ENCODE peak calls at places on chromosomes 5 and 9, in six cellular contexts. One of them, this sample, is unnamed.

GRCh38 chr5:176611435-176611834 is 1.5 kb upstream of the GPRIN1 start:
- DNase-seq in H9: peak; percentile 77
- DNase-seq in IMR-90: peak; percentile 91
- DNase-seq in mesenchymal stem cell: peak; percentile 86
- DNase-seq in mesendoderm: peak; percentile 81
- DNase-seq in H1: peak; percentile 86
- DNase-seq in this sample: peak; percentile 71

GRCh38 chr5:38226091-38226490 is 32.3 kb upstream of the EGFLAM start:
- DNase-seq in mesenchymal stem cell: no peak
- DNase-seq in IMR-90: no peak
- DNase-seq in mesendoderm: no peak
- DNase-seq in H9: no peak
- DNase-seq in H1: no peak
- DNase-seq in this sample: no peak

GRCh38 chr9:7146582-7146981 is 388.8 kb downstream of the KDM4C start:
- DNase-seq in H1: no peak
- DNase-seq in H9: no peak
- DNase-seq in IMR-90: no peak
- DNase-seq in mesendoderm: peak; percentile 73
- DNase-seq in mesenchymal stem cell: peak; percentile 26
- DNase-seq in this sample: no peak

GRCh38 chr5:176180781-176181180 is 57.4 kb upstream of the SIMC1 start:
- DNase-seq in H9: no peak
- DNase-seq in H1: no peak
- DNase-seq in mesendoderm: peak; percentile 42
- DNase-seq in IMR-90: no peak
- DNase-seq in mesenchymal stem cell: no peak
- DNase-seq in this sample: no peak

GRCh38 chr5:138755084-138755748 is 2.0 kb downstream of the CTNNA1 start:
- DNase-seq in H9: no peak
- DNase-seq in IMR-90: no peak
- DNase-seq in mesenchymal stem cell: no peak
- DNase-seq in mesendoderm: no peak
- DNase-seq in H1: no peak
- DNase-seq in this sample: no peak

GRCh38 chr5:155729684-155730059 is 597.3 kb upstream of the SGCD start:
- DNase-seq in IMR-90: no peak
- DNase-seq in H9: peak; percentile 39
- DNase-seq in mesendoderm: peak; percentile 14
- DNase-seq in mesenchymal stem cell: no peak
- DNase-seq in H1: peak; percentile 60
- DNase-seq in this sample: peak; percentile 24

GRCh38 chr9:127846451-127847154 is 7.9 kb downstream of the ENG start:
- DNase-seq in H9: no peak
- DNase-seq in mesendoderm: no peak
- DNase-seq in H1: no peak
- DNase-seq in IMR-90: no peak
- DNase-seq in mesenchymal stem cell: peak; percentile 39
- DNase-seq in this sample: no peak

GRCh38 chr9:134287591-134288518 is 38.4 kb upstream of the RXRA start:
- DNase-seq in mesenchymal stem cell: no peak
- DNase-seq in mesendoderm: peak; percentile 45
- DNase-seq in IMR-90: no peak
- DNase-seq in H1: no peak
- DNase-seq in H9: no peak
- DNase-seq in this sample: no peak

GRCh38 chr5:84088996-84089395 is 295.7 kb downstream of the EDIL3 start:
- DNase-seq in mesenchymal stem cell: peak; percentile 19
- DNase-seq in H1: no peak
- DNase-seq in IMR-90: peak; percentile 44
- DNase-seq in H9: no peak
- DNase-seq in mesendoderm: peak; percentile 37
- DNase-seq in this sample: no peak

GRCh38 chr9:83281306-83282255 is 218.6 kb upstream of the RASEF start:
- DNase-seq in mesendoderm: peak; percentile 13
- DNase-seq in IMR-90: no peak
- DNase-seq in mesenchymal stem cell: peak; percentile 71
- DNase-seq in H9: no peak
- DNase-seq in H1: no peak
- DNase-seq in this sample: no peak

DNA sequence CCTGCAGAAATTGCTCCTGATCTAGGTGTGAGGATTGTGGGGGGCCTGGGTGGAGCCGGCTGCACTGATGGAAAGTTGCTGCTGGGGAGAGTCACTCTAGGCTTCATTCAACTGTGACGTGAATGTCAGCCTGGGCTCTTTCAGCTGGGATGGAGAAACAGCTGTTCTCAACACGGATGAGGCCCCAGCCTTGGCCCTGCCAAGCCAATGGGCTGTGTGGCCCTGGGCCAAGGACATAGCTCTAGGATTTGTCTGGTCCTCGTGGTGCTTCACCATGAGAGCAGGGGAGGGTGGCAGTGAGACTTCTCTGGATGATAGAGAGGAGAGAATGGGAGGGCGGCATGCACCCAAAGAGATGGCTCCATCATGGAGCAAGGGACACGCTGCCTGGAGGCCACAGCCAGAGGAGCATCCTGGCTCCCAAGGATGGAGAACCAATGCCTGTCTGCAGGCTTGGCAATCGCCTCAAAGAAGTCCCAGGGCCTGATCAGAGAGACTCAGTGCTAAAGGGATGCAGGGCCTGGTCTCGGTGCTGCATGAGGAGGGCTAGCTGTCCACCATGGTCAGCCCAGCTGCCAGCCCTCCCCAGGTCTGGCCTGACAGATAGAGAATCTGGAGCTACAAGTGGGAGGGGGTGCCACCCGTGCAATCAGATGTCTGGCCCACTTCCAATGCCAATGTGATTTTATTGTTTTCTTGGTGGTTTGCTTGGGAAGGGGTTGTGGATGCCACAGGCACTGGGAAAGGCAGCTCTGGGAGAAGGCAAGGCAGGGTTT is 141.0 kb downstream of the GADD45G start:
- DNase-seq in mesendoderm: no peak
- DNase-seq in mesenchymal stem cell: no peak
- DNase-seq in H1: no peak
- DNase-seq in H9: no peak
- DNase-seq in IMR-90: no peak
- DNase-seq in this sample: no peak
- H2BK5ac ChIP-seq in mesendoderm: no peak overlapping the region
- H2BK5ac ChIP-seq in mesenchymal stem cell: no peak overlapping the region
- H2BK5ac ChIP-seq in H1: no peak overlapping the region
- H2BK5ac ChIP-seq in H9: no peak overlapping the region
- H2BK5ac ChIP-seq in IMR-90: no peak overlapping the region
- H2BK5ac ChIP-seq in this sample: no peak overlapping the region

GRCh38 chr5:92566113-92566767 is 1014.8 kb downstream of the NR2F1-AS1 start:
- DNase-seq in H9: no peak
- DNase-seq in mesenchymal stem cell: no peak
- DNase-seq in IMR-90: no peak
- DNase-seq in H1: no peak
- DNase-seq in mesendoderm: no peak
- DNase-seq in this sample: no peak

GRCh38 chr5:92567831-92568450 is 1013.1 kb downstream of the NR2F1-AS1 start:
- DNase-seq in mesenchymal stem cell: no peak
- DNase-seq in IMR-90: no peak
- DNase-seq in H9: no peak
- DNase-seq in H1: no peak
- DNase-seq in mesendoderm: no peak
- DNase-seq in this sample: no peak

GRCh38 chr5:92574023-92574422 is 1007.0 kb downstream of the NR2F1-AS1 start:
- DNase-seq in H9: no peak
- DNase-seq in H1: no peak
- DNase-seq in IMR-90: no peak
- DNase-seq in mesendoderm: no peak
- DNase-seq in mesenchymal stem cell: no peak
- DNase-seq in this sample: no peak

GRCh38 chr5:92565673-92566072 is 1015.3 kb downstream of the NR2F1-AS1 start:
- DNase-seq in H9: no peak
- DNase-seq in mesendoderm: no peak
- DNase-seq in H1: no peak
- DNase-seq in mesenchymal stem cell: no peak
- DNase-seq in IMR-90: no peak
- DNase-seq in this sample: no peak

DNA sequence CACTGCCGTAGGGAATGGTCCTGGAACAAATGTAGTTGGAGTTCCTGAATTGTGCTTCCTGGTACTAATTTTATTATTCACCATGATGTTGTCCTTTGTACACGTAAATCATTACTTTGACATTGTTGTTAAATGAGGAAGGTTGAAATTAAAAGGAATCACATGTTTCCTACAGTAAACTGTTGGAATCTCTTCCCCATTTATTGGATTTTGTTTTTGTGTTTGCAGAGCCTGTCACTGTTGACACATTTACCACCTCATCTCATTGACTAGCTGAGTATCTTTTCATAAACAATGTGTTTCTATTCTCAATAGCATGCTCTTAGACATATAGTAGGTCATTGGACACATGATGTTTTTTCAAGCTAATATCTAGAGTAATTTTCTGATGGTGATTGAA is 1012.5 kb downstream of the NR2F1-AS1 start:
- DNase-seq in H1: no peak
- DNase-seq in IMR-90: no peak
- DNase-seq in mesendoderm: no peak
- DNase-seq in mesenchymal stem cell: no peak
- DNase-seq in H9: no peak
- DNase-seq in this sample: no peak
- H2AK5ac ChIP-seq in H1: no peak overlapping the region
- H2AK5ac ChIP-seq in IMR-90: no peak overlapping the region
- H2AK5ac ChIP-seq in mesendoderm: no peak overlapping the region
- H2AK5ac ChIP-seq in mesenchymal stem cell: no peak overlapping the region
- H2AK5ac ChIP-seq in H9: no peak overlapping the region
- H2AK5ac ChIP-seq in this sample: no peak overlapping the region

GRCh38 chr9:2413196-2413840 is 208.3 kb upstream of the VLDLR start:
- DNase-seq in H9: no peak
- DNase-seq in mesenchymal stem cell: no peak
- DNase-seq in mesendoderm: no peak
- DNase-seq in IMR-90: no peak
- DNase-seq in H1: no peak
- DNase-seq in this sample: no peak
- H2BK15ac ChIP-seq in H9: no peak overlapping the region
- H2BK15ac ChIP-seq in mesenchymal stem cell: no peak overlapping the region
- H2BK15ac ChIP-seq in mesendoderm: no peak overlapping the region
- H2BK15ac ChIP-seq in IMR-90: no peak overlapping the region
- H2BK15ac ChIP-seq in H1: no peak overlapping the region
- H2BK15ac ChIP-seq in this sample: no peak overlapping the region

DNA sequence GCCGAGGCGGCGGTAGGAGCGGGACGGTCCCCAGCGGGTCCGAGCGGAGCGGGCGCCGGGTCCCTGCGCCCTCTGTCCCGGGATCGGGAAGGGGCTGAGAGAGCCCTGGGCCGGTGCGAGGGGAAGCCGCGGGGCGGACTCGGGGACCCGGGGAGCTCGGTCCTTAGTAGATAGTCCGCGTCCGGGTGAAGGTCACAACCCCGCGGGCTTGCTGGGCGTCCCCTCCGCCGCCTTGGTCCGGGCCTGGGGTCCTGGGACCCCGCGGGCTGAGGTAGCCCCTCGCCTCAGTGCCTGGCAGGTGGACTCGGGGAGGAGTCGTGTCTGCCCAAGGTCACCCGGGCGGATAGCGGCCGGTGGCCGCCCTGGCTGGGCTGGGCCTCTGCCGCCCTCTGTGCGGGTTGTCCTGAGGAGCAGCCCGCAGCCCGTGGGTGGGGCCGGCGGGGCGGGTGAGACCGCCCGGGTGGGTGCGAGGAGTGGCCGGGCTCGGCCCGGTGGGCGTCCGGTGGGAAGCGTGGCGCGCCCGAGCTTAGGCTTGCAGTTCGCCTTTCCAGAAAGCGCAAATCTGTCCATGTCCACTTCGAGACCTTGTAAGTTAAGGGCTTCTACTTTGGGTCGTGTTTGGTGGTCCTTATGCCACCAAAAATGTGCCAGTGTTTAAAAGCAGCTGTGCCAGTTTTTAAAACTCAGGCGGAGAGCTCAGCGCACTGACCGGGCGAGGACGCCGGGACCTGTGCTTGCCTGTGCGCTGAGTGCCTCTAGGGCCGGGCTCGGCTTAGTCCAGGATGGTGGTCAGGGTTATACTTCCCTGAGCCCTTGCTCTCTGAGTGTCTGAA is 553 bp downstream of the SDHA start:
- DNase-seq in IMR-90: peak; percentile 19
- DNase-seq in mesendoderm: peak; percentile 39
- DNase-seq in mesenchymal stem cell: peak; percentile 57
- DNase-seq in H1: no peak
- DNase-seq in H9: no peak
- DNase-seq in this sample: peak; percentile 24
- H2BK5ac ChIP-seq in IMR-90: peak overlapping the region; percentile 72
- H2BK5ac ChIP-seq in mesendoderm: no peak overlapping the region
- H2BK5ac ChIP-seq in mesenchymal stem cell: no peak overlapping the region
- H2BK5ac ChIP-seq in H1: no peak overlapping the region
- H2BK5ac ChIP-seq in H9: no peak overlapping the region
- H2BK5ac ChIP-seq in this sample: peak overlapping the region; percentile 61

GRCh38 chr9:138118601-138119071 is 241.1 kb downstream of the CACNA1B start:
- DNase-seq in H9: peak; percentile 19
- DNase-seq in mesendoderm: no peak
- DNase-seq in IMR-90: no peak
- DNase-seq in mesenchymal stem cell: no peak
- DNase-seq in H1: no peak
- DNase-seq in this sample: no peak

GRCh38 chr9:138120072-138120471 is 242.5 kb downstream of the CACNA1B start:
- DNase-seq in mesendoderm: no peak
- DNase-seq in mesenchymal stem cell: no peak
- DNase-seq in H1: no peak
- DNase-seq in IMR-90: no peak
- DNase-seq in H9: no peak
- DNase-seq in this sample: no peak

GRCh38 chr9:138120511-138121437 is 243.2 kb downstream of the CACNA1B start:
- DNase-seq in IMR-90: no peak
- DNase-seq in H9: no peak
- DNase-seq in mesenchymal stem cell: no peak
- DNase-seq in H1: no peak
- DNase-seq in mesendoderm: no peak
- DNase-seq in this sample: no peak

GRCh38 chr9:138117836-138118235 is 240.3 kb downstream of the CACNA1B start:
- DNase-seq in IMR-90: no peak
- DNase-seq in H9: peak; percentile 10
- DNase-seq in mesendoderm: no peak
- DNase-seq in mesenchymal stem cell: no peak
- DNase-seq in H1: no peak
- DNase-seq in this sample: no peak

GRCh38 chr9:138119202-138120027 is 241.8 kb downstream of the CACNA1B start:
- DNase-seq in mesenchymal stem cell: no peak
- DNase-seq in mesendoderm: no peak
- DNase-seq in IMR-90: no peak
- DNase-seq in H1: no peak
- DNase-seq in H9: no peak
- DNase-seq in this sample: no peak
- H2AK5ac ChIP-seq in mesenchymal stem cell: no peak overlapping the region
- H2AK5ac ChIP-seq in mesendoderm: no peak overlapping the region
- H2AK5ac ChIP-seq in IMR-90: no peak overlapping the region
- H2AK5ac ChIP-seq in H1: no peak overlapping the region
- H2AK5ac ChIP-seq in H9: no peak overlapping the region
- H2AK5ac ChIP-seq in this sample: no peak overlapping the region

DNA sequence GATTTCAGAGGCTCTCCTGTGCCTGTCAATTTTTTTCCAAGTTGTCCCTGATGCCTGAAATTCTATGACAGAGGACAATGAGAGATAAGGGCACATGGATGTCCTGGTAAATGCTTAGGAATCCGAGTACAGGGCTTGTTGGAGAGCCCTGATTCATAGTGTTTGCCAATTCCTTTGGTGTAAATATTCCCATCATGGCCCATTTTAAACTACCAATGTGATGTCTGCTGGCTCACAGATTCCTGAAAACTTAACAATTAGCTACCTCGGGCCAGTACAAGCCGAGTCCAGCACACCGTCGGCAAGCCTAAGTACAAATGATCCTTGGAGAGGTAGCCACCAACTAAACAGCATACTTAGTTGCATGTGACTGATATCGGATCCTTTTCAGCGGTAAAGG is 3.5 kb downstream of the ITK start:
- DNase-seq in H9: no peak
- DNase-seq in mesendoderm: no peak
- DNase-seq in H1: no peak
- DNase-seq in mesenchymal stem cell: no peak
- DNase-seq in IMR-90: no peak
- DNase-seq in this sample: no peak
- H2BK15ac ChIP-seq in H9: no peak overlapping the region
- H2BK15ac ChIP-seq in mesendoderm: no peak overlapping the region
- H2BK15ac ChIP-seq in H1: no peak overlapping the region
- H2BK15ac ChIP-seq in mesenchymal stem cell: no peak overlapping the region
- H2BK15ac ChIP-seq in IMR-90: no peak overlapping the region
- H2BK15ac ChIP-seq in this sample: no peak overlapping the region

This sample was measured in neuronal stem cell.